ENCODE peak calls at places on chromosomes 16 and 17, in ten cellular contexts. Y is IMR-90, H is breast epithelium, E is tibial nerve, O is sigmoid colon, V is NB4, T is ovary, K is gastrocnemius medialis, A is A549, W is transverse colon. S is an unnamed sample.

GRCh38 chr17:28911411-28912045 is 8.6 kb upstream of the DHRS13 start:
- DNase-seq in Y (no peak), H (no peak), E (no peak), O (no peak), V (no peak), T (no peak), K (no peak), A (no peak), W (no peak), S (no peak)

GRCh38 chr16:86722970-86723369 is 144.6 kb downstream of the FOXL1 start:
- DNase-seq in Y (peak), H (no peak), E (peak), O (no peak), V (no peak), T (no peak), K (no peak), A (no peak), W (no peak), S (no peak)

GRCh38 chr17:80219777-80220708 is at the start of the genes SGSH and SLC26A11:
- DNase-seq in Y (peak), H (peak), E (peak), O (peak), V (peak), T (peak), K (peak), A (peak), W (peak), S (no peak)

GRCh38 chr16:29729116-29729521 is 16.7 kb downstream of the C16orf54 start:
- DNase-seq in Y (peak), H (no peak), E (no peak), O (no peak), V (peak), T (no peak), K (no peak), A (peak), W (no peak), S (no peak)

GRCh38 chr16:8623634-8624033 is 2.1 kb downstream of the METTL22 start:
- DNase-seq in Y (peak), H (no peak), E (no peak), O (peak), V (no peak), T (no peak), K (no peak), A (no peak), W (no peak), S (no peak)

GRCh38 chr17:59165933-59166342 is 10.4 kb downstream of the PRR11 start:
- DNase-seq in Y (peak), H (no peak), E (peak), O (no peak), V (peak), T (no peak), K (no peak), A (peak), W (peak), S (no peak)

GRCh38 chr17:45425125-45425983 is 7.3 kb downstream of the ARHGAP27 start:
- DNase-seq in Y (peak), H (peak), E (no peak), O (no peak), V (peak), T (no peak), K (no peak), A (peak), W (peak), S (no peak)

GRCh38 chr17:67443931-67444597 is 67.0 kb downstream of the PITPNC1 start:
- DNase-seq in Y (peak), H (no peak), E (no peak), O (peak), V (no peak), T (no peak), K (no peak), A (no peak), W (no peak), S (no peak)

GRCh38 chr17:57713140-57713539 is 32.0 kb downstream of the CCDC182 start:
- DNase-seq in Y (no peak), H (no peak), E (no peak), O (no peak), V (no peak), T (no peak), K (no peak), A (no peak), W (no peak), S (no peak)

GRCh38 chr17:66365204-66365524 is 62.8 kb downstream of the PRKCA start:
- DNase-seq in Y (no peak), H (no peak), E (no peak), O (no peak), V (no peak), T (no peak), K (no peak), A (no peak), W (no peak), S (no peak)

GRCh38 chr16:84819644-84820304 is at the start of gene CRISPLD2:
- DNase-seq in Y (peak), H (peak), E (peak), O (peak), V (peak), T (peak), K (peak), A (peak), W (peak), S (peak)

GRCh38 chr17:66580178-66580577 is 254.7 kb upstream of the CACNG5 start:
- DNase-seq in Y (peak), H (no peak), E (no peak), O (peak), V (no peak), T (peak), K (no peak), A (peak), W (peak), S (no peak)

GRCh38 chr17:34892864-34893263 is 68.4 kb downstream of the CCT6B start:
- DNase-seq in Y (no peak), H (no peak), E (no peak), O (no peak), V (peak), T (no peak), K (no peak), A (peak), W (no peak), S (no peak)

GRCh38 chr16:83046664-83047063 is 419.9 kb downstream of the CDH13 start:
- DNase-seq in Y (no peak), H (no peak), E (no peak), O (no peak), V (peak), T (no peak), K (no peak), A (no peak), W (no peak), S (no peak)

GRCh38 chr16:54651440-54651839 is 279.2 kb upstream of the IRX5 start:
- DNase-seq in Y (no peak), H (no peak), E (no peak), O (no peak), V (no peak), T (no peak), K (no peak), A (no peak), W (no peak), S (no peak)

GRCh38 chr17:2783310-2784030 is 12.8 kb upstream of the RAP1GAP2 start:
- DNase-seq in Y (no peak), H (no peak), E (no peak), O (no peak), V (no peak), T (no peak), K (no peak), A (no peak), W (no peak), S (no peak)

GRCh38 chr16:14205666-14206065 is 134.5 kb downstream of the MRTFB start:
- DNase-seq in Y (peak), H (no peak), E (no peak), O (no peak), V (no peak), T (no peak), K (no peak), A (no peak), W (no peak), S (no peak)

GRCh38 chr17:63911041-63911635 is at the start of gene CSHL1:
- DNase-seq in Y (no peak), H (no peak), E (no peak), O (no peak), V (no peak), T (no peak), K (no peak), A (no peak), W (no peak), S (no peak)

GRCh38 chr17:64129765-64130558 is at the start of gene ERN1:
- DNase-seq in Y (peak), H (peak), E (peak), O (peak), V (peak), T (peak), K (peak), A (peak), W (peak), S (peak)

GRCh38 chr16:81523387-81524115 is 78.9 kb downstream of the CMIP start:
- DNase-seq in Y (peak), H (peak), E (no peak), O (no peak), V (no peak), T (peak), K (no peak), A (peak), W (no peak), S (no peak)

GRCh38 chr17:19978206-19978802 is 676 bp upstream of the AKAP10 start:
- DNase-seq in Y (no peak), H (no peak), E (no peak), O (no peak), V (peak), T (no peak), K (no peak), A (no peak), W (no peak), S (no peak)

GRCh38 chr16:69483611-69484010 is 59.2 kb downstream of the CYB5B start:
- DNase-seq in Y (no peak), H (no peak), E (no peak), O (peak), V (no peak), T (no peak), K (no peak), A (no peak), W (no peak), S (no peak)

GRCh38 chr17:70022175-70022574 is 52.9 kb upstream of the KCNJ16 start:
- DNase-seq in Y (peak), H (no peak), E (no peak), O (no peak), V (no peak), T (no peak), K (no peak), A (no peak), W (no peak), S (no peak)

GRCh38 chr17:2347805-2348685 is 10.7 kb downstream of the SGSM2 start:
- DNase-seq in Y (peak), H (peak), E (no peak), O (peak), V (no peak), T (peak), K (peak), A (peak), W (peak), S (no peak)

DNA sequence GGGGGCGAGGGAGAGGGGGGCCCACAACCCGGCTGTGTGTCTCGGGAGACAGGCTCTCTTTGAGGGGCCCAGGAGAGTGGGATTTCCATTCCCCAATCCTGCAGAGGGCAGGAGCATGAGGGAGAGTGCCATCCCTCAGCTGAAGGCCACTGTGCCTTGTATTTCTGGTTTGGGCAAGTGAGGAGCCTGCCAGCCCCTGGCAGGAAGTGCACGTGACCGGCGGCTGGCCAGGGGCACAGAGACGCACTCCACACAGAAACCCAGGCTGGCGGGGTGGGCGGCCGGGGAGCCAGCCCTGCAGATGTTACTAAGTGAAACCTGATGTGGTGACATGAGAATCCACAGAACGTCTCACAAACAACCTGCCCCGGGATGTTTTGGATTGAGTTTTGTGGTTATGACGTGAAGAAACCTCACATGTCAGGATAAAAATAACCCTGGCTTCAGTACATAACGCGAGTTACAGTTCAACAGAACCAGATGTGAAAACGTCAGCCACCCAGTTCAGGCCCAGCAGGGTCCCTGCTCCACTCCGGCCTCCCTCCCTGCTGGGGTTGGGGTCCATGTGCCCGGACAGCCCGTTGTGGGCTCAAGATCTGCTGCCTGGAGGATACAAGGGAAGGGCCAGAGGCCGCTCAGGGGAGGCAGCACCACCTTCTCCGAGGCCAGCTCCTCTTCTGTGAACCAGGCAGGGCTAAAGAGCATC is 51.7 kb upstream of the MTSS2 start:
- DNase-seq in Y (peak), H (peak), E (peak), O (peak), V (peak), T (peak), K (peak), A (no peak), W (peak), S (no peak)
- TF ChIP-seq POLR2A in Y (peak), H (no peak), E (no peak), O (peak), V (no peak), T (no peak), K (peak), A (no peak), W (peak), S (no peak)

DNA sequence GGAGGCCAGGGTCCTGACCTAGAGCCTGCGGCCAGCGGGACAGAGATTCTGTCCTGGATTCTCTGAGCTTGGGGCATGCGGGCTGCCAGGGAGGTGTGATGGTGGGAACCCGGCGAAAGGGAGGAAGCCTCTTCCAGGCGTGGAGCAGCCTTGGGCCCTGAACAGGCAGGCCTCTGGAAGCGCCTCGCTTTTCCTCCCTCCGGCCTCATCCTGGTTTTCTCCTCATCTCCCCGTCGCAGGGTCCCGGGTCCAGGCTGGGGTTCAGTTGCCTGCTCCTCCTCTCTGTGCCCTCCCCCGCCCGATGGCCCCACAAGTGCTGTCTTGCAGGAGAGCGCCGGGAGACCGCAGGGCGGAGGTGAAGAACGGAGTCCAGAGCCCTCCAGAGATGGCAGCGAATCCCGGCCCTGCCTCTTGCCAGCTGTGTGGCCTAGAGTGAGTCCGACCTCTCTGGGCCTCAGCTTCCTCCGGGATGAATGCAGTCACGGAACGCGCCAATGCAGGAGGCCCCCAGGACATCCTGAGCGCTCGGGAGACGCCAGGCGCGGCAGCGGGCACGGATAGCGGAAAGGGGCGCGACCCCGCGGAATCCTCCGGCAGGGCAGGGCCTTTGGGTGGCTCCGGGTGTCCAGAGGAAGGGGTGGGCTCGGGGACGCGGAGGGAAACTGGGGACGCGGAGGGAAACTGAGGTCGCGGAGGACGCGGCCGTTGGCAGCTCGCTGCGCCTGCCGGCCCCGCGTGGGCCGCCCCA is 553 bp upstream of the RAB11FIP4 start:
- DNase-seq in Y (no peak), H (no peak), E (no peak), O (no peak), V (no peak), T (peak), K (no peak), A (no peak), W (no peak), S (no peak)
- TF ChIP-seq POLR2A in Y (no peak), H (no peak), E (no peak), O (no peak), V (no peak), T (no peak), K (no peak), A (no peak), W (no peak), S (no peak)

DNA sequence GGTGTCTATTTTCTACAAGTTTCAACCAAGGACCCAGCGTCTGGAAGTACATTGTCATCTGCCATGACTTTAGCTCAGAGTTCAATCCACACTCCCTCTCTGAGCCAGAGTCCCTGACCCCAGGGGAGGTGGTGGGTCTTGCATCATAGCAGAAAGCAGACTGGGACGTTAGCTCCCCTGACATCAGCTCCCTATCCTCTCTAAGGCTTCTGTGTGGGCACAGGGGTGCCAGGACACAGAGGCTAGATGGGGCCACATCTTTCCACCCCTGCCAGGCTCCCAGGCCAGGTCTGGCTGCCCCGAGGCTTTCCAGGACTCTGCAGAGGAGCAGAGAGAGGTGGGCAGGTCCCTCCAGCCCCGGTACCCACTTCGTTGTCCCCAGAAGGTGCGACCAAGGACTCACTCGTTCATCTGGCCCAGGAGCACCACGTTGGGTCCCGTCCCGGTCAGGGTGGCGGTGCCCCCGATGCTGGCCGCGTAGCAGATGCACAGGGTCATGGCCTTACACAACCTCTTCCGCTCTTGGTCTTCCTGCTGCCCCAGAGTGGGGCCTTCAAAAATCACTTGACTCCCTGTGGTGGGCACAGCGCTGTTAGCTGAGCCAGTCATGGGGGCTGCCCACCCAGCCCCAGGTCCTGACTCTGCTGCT is 10.5 kb downstream of the SLC13A5 start:
- DNase-seq in Y (no peak), H (no peak), E (no peak), O (peak), V (peak), T (no peak), K (no peak), A (no peak), W (no peak), S (no peak)
- TF ChIP-seq POLR2A in Y (no peak), H (no peak), E (no peak), O (no peak), V (no peak), T (no peak), K (no peak), A (no peak), W (no peak), S (no peak)

DNA sequence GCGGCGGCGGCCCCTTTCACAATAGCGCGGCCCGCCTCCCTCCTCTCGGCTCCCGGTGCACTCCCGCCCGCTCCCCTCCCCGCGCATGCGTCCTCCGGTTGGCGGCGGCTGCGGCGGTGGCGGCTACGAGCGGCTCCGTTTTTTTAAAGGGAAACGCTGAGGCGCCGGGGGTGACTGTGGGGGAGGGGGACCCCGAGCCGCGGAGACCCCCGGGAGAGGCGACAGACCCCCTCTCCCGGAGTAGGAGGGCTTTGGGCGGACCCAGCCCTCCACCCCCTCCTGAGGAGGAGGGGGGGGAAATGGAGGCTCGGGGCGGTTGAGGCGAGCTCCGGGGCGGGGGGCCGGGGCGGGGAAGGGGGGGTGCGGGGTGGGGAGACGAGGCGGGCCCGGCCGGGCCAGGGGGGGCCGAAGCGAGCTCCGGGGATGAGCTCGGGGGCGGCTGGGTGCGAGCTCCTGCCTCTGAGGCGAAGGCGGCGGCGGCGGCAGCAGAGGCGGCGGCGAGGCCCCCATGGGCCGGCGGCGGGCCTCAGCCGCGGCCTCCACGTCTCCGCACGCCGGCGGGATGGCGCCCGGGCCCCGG is at the start of gene MSL1:
- DNase-seq in Y (peak), H (peak), E (peak), O (peak), V (peak), T (peak), K (peak), A (peak), W (peak), S (no peak)
- TF ChIP-seq POLR2A in Y (no peak), H (no peak), E (peak), O (peak), V (peak), T (peak), K (peak), A (peak), W (peak), S (no peak)

GRCh38 chr16:19994771-19995170 is 78.9 kb downstream of the GPR139 start:
- DNase-seq in Y (no peak), H (no peak), E (no peak), O (no peak), V (no peak), T (no peak), K (no peak), A (no peak), W (no peak), S (no peak)
- TF ChIP-seq POLR2A in Y (no peak), H (no peak), E (no peak), O (no peak), V (no peak), T (no peak), K (no peak), A (no peak), W (no peak), S (no peak)

S was measured in esophagus squamous epithelium.